ENCODE peak calls at places on chromosomes 3 and 15, in four cellular contexts. X is small intestine, M is lower lobe of right lung, T is BJ. H is an unnamed sample.
A peak's percentile ranks its signal among the peaks of the same experiment; 100 is the strongest.

GRCh38 chr3:58861551-58861950 is 188.3 kb downstream of the CFAP20DC start:
- DNase-seq in M (no peak), X (no peak), T (no peak), H (no peak)

GRCh38 chr3:63228677-63229076 is 49.4 kb upstream of the SYNPR start:
- DNase-seq in X (peak; percentile 37), M (no peak), T (no peak), H (no peak)

GRCh38 chr15:62895905-62896316 is 146.6 kb upstream of the TPM1 start:
- DNase-seq in M (no peak), X (no peak), T (no peak), H (no peak)

GRCh38 chr3:40864146-40864782 is 335.0 kb upstream of the CTNNB1 start:
- DNase-seq in T (no peak), M (no peak), X (no peak), H (no peak)

GRCh38 chr15:39908186-39908585 is 11.9 kb downstream of the GPR176 start:
- DNase-seq in X (no peak), T (peak; percentile 81), M (no peak), H (no peak)

GRCh38 chr3:107881517-107881916 is 209.3 kb downstream of the CD47 start:
- DNase-seq in M (no peak), X (no peak), T (no peak), H (no peak)

GRCh38 chr15:56984681-56985515 is 66.5 kb downstream of the TCF12 start:
- DNase-seq in X (no peak), M (no peak), T (peak; percentile 36), H (no peak)

GRCh38 chr15:75153084-75153483 is 48.6 kb upstream of the C15orf39 start:
- DNase-seq in M (no peak), T (no peak), X (no peak), H (no peak)

GRCh38 chr15:90451215-90451850 is 63.3 kb downstream of the IQGAP1 start:
- DNase-seq in T (peak; percentile 20), M (no peak), X (no peak), H (no peak)

GRCh38 chr15:66598095-66598815 is 32.5 kb upstream of the LCTL start:
- DNase-seq in T (no peak), X (no peak), M (peak; percentile 34), H (no peak)

GRCh38 chr3:138888569-138888968 is 53.8 kb upstream of the PIK3CB start:
- DNase-seq in M (no peak), T (no peak), X (no peak), H (no peak)

GRCh38 chr3:51510996-51511395 is 11.2 kb upstream of the DCAF1 start:
- DNase-seq in T (no peak), X (peak; percentile 41), M (no peak), H (no peak)

DNA sequence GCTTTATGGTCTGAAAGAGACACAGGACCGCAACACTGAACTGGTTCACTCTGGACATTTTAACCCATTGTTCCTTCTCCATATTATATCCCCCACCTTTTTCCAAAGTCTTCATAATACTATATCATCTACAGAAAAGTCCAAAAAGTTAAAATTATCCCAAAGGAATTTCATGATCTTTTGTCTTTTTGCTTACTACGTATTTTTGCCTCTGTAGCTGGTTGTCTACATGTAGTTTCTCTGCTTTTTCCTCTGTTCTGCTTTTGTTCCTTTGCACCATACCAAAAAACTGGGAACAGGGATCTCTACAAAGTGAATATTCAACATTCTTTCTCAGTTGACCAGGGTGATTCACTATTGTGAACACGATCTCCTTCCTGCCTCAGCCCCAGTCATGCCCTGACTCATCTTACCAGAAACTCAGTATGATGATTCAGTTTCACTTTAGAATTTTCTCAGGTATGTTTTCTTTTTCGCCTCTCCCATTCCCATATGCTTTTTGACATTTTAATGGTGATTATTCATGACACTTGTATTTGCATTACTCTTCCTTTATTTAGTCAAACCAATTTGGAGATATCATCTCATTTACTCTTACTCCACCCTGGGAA is 14.4 kb downstream of the EMC4 start:
- DNase-seq in X (no peak), T (peak; percentile 86), M (no peak), H (no peak)
- H3K36me3 ChIP-seq in X (peaks cover 5% of the 10 kb centered on the region), T (no peaks in the 10 kb centered on the region), M (peaks cover 93% of the 10 kb centered on the region), H (peaks cover 73% of the 10 kb centered on the region)

GRCh38 chr3:64414043-64414442 is 188.8 kb upstream of the PRICKLE2 start:
- DNase-seq in X (no peak), M (no peak), T (no peak), H (no peak)

GRCh38 chr3:64422192-64422591 is 196.9 kb upstream of the PRICKLE2 start:
- DNase-seq in T (no peak), X (no peak), M (no peak), H (no peak)

GRCh38 chr3:64422932-64423331 is 197.7 kb upstream of the PRICKLE2 start:
- DNase-seq in X (no peak), T (no peak), M (no peak), H (no peak)

GRCh38 chr3:64417816-64418215 is 192.6 kb upstream of the PRICKLE2 start:
- DNase-seq in T (peak; percentile 4), M (no peak), X (no peak), H (no peak)
- H3K36me3 ChIP-seq in T (no peaks in the 10 kb centered on the region), M (no peaks in the 10 kb centered on the region), X (no peaks in the 10 kb centered on the region), H (no peaks in the 10 kb centered on the region)

DNA sequence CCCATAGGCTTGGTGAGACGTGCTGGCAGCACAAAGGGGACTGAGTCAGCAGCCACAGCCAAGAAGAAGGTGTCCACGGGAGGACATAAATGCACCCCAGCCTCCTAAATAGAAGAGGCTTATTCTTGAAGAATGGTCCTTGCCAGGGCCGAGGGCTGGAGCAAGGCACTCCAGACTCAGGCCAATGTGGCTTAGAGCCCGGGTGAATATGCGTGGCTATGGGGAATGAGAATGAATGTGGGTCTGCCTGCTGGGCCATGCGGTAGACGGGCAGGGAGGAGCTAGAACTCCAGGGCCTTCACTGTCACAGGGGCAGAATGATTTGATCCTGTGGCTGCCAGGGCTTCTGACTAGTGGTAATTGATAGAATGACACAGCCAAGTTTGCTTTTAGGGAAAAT is 34.0 kb downstream of the DHX30 start:
- DNase-seq in X (no peak), M (no peak), T (no peak), H (no peak)
- H3K36me3 ChIP-seq in X (peaks cover 13% of the 10 kb centered on the region), M (peaks cover 96% of the 10 kb centered on the region), T (peaks cover 28% of the 10 kb centered on the region), H (peaks cover 96% of the 10 kb centered on the region)

DNA sequence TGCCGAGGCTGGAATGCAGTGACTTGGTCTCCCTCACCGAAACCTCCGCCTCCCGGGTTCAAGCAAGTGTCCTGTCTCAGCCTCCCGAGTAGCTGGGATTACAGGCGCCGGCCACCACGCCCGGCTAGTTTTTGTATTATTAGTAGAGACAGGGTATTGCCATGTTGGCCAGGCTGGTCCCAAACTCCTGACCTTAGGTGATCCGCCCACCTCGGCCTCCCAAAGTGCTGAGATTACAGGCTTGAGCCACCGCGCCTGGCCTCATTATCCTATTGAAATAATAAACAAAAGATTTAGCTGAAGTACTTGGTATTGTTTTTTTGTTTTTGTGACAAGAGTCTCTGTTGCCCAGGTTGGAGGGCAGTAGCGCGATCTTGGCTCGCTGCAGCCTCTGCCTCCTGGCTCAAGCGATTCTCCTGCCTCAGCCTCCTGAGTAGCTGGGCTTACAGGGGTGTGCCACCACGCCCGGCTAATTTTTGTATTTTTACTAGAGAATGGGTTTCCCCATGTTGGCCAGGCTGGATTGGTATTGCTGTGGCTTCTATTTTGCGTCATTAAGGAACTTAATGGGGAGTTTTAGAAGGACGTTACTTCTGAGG is 1.5 kb downstream of the RPL35A start:
- DNase-seq in T (no peak), X (no peak), M (no peak), H (no peak)
- H3K36me3 ChIP-seq in T (peaks cover 17% of the 10 kb centered on the region), X (peaks cover 22% of the 10 kb centered on the region), M (peaks cover 58% of the 10 kb centered on the region), H (peaks cover 51% of the 10 kb centered on the region)

GRCh38 chr3:134373278-134373941 is 837 bp downstream of the AMOTL2 start:
- DNase-seq in X (peak; percentile 74), T (no peak), M (peak; percentile 88), H (peak; percentile 90)
- H3K36me3 ChIP-seq in X (no peaks in the 10 kb centered on the region), T (peaks cover 34% of the 10 kb centered on the region), M (peaks cover 35% of the 10 kb centered on the region), H (peaks cover 30% of the 10 kb centered on the region)

GRCh38 chr15:30670056-30670455 is 44.1 kb downstream of the ARHGAP11B start:
- DNase-seq in X (no peak), T (no peak), M (no peak), H (no peak)

GRCh38 chr15:30671309-30671708 is 45.4 kb downstream of the ARHGAP11B start:
- DNase-seq in T (no peak), M (no peak), X (no peak), H (no peak)

GRCh38 chr15:30675126-30675525 is 49.2 kb downstream of the ARHGAP11B start:
- DNase-seq in T (no peak), M (no peak), X (no peak), H (no peak)
- H3K36me3 ChIP-seq in T (no peaks in the 10 kb centered on the region), M (no peaks in the 10 kb centered on the region), X (no peaks in the 10 kb centered on the region), H (no peaks in the 10 kb centered on the region)

GRCh38 chr3:183769453-183769852 is 55.9 kb downstream of the MAP6D1 start:
- DNase-seq in X (no peak), M (no peak), T (no peak), H (no peak)

GRCh38 chr3:183764854-183765731 is 60.3 kb downstream of the MAP6D1 start:
- DNase-seq in T (peak; percentile 66), M (no peak), X (peak; percentile 81), H (no peak)

GRCh38 chr3:183768114-183768513 is 57.3 kb downstream of the MAP6D1 start:
- DNase-seq in T (no peak), X (no peak), M (peak; percentile 56), H (no peak)

GRCh38 chr3:183766107-183766506 is 59.3 kb downstream of the MAP6D1 start:
- DNase-seq in M (no peak), T (no peak), X (no peak), H (no peak)

DNA sequence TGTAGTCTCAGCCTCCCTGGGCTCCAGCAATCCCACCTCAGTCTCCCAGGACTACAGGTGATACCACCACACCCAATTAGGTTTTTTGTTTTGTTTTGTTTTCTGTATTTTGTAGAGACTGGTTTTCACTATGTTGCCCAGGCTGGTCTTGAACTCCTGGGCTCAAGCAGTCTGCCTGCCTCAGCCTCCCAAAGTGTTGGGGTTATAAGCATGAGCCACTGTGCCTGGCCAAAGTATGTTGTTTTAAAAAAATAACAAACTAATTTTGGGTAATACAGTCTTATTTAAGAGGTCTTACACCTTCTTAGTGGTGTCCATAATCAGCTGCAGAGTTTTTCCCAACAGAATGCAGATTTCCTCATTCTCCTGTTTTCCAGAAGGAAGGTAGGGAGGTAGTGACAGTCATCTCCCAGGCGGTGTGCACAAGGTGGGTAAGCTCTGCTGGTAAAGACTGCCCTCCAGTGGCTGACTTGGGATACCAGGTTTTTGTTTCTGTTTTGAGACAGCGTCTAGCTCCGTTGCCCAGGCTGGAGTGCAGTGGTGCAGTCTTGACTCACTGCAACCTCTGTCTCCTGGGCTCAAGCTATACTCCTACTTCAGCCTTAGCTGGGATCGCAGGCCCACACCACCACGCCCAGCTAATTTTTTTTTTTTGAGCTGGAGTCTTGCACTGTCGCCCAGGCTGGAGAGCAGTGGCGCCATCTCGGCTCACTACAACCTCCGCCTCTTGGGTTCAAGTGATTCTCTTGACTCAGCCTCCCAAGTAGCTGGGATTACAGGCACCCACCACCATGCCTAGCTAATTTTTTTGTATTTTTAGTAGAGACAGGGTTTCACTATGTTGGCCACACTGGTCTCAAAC is 58.4 kb downstream of the MAP6D1 start:
- DNase-seq in X (peak; percentile 87), M (peak; percentile 73), T (no peak), H (peak; percentile 65)
- H3K36me3 ChIP-seq in X (no peaks in the 10 kb centered on the region), M (peaks cover 40% of the 10 kb centered on the region), T (no peaks in the 10 kb centered on the region), H (peaks cover 30% of the 10 kb centered on the region)